ENCODE peak calls at places on chromosome 7, in four cellular contexts. M is amniotic stem cell, O is mesothelial cell of epicardium, U is DMS153. A is an unnamed sample.

GRCh38 chr7:87918740-87919139 is 15.3 kb upstream of the ADAM22 start:
- DNase-seq in O (no peak), M (no peak), U (no peak), A (no peak)

GRCh38 chr7:46839651-46840050 is 742.3 kb downstream of the TNS3 start:
- DNase-seq in M (no peak), U (no peak), O (no peak), A (no peak)

GRCh38 chr7:73994761-73995160 is 33.2 kb upstream of the ELN start:
- DNase-seq in U (no peak), O (no peak), M (no peak), A (no peak)

GRCh38 chr7:51227861-51228260 is 88.7 kb downstream of the COBL start:
- DNase-seq in M (no peak), O (no peak), U (no peak), A (no peak)

GRCh38 chr7:136123352-136123751 is 146.2 kb upstream of the MTPN start:
- DNase-seq in O (no peak), M (no peak), U (no peak), A (no peak)

GRCh38 chr7:69732203-69732602 is 133.9 kb downstream of the AUTS2 start:
- DNase-seq in M (no peak), O (no peak), U (peak), A (no peak)

GRCh38 chr7:48458701-48459509 is 287.6 kb downstream of the ABCA13 start:
- DNase-seq in M (no peak), U (no peak), O (no peak), A (no peak)

GRCh38 chr7:134084488-134085144 is 42.5 kb upstream of the LRGUK start:
- DNase-seq in U (no peak), O (no peak), M (no peak), A (no peak)

GRCh38 chr7:388961-389701 is 99.2 kb downstream of the FOXL3 start:
- DNase-seq in M (no peak), O (peak), U (no peak), A (no peak)

GRCh38 chr7:46059308-46060020 is 138.4 kb upstream of the IGFBP3 start:
- DNase-seq in M (no peak), U (no peak), O (no peak), A (peak)

GRCh38 chr7:40880581-40880980 is 745.8 kb downstream of the SUGCT start:
- DNase-seq in O (no peak), U (no peak), M (peak), A (no peak)

GRCh38 chr7:141073173-141073640 is 657 bp upstream of the TMEM178B start:
- DNase-seq in O (peak), U (no peak), M (no peak), A (peak)

GRCh38 chr7:9029671-9030070 is 596.3 kb downstream of the NXPH1 start:
- DNase-seq in M (no peak), O (no peak), U (peak), A (no peak)

GRCh38 chr7:24821045-24821853 is 64.0 kb upstream of the GSDME start:
- DNase-seq in O (no peak), U (peak), M (peak), A (peak)

GRCh38 chr7:141986923-141987322 is 8.8 kb upstream of the MGAM start:
- DNase-seq in M (no peak), O (no peak), U (no peak), A (no peak)

GRCh38 chr7:6487184-6487545 is 39.4 kb upstream of the DAGLB start:
- DNase-seq in U (no peak), M (no peak), O (no peak), A (no peak)

GRCh38 chr7:31500656-31501055 is 13.2 kb upstream of the ITPRID1 start:
- DNase-seq in U (no peak), M (no peak), O (no peak), A (no peak)

GRCh38 chr7:135845415-135846075 is 96.9 kb upstream of the FAM180A start:
- DNase-seq in O (no peak), U (no peak), M (no peak), A (no peak)

GRCh38 chr7:36115448-36116321 is 37.4 kb upstream of the EEPD1 start:
- DNase-seq in O (peak), U (no peak), M (peak), A (peak)

GRCh38 chr7:146773506-146773905 is 656.9 kb downstream of the CNTNAP2 start:
- DNase-seq in U (no peak), M (no peak), O (no peak), A (no peak)

GRCh38 chr7:32154797-32155196 is 84.6 kb upstream of the PDE1C start:
- DNase-seq in M (no peak), U (no peak), O (no peak), A (peak)

GRCh38 chr7:129635300-129636029 is 23.9 kb downstream of the NRF1 start:
- DNase-seq in U (peak), O (peak), M (peak), A (peak)

GRCh38 chr7:134928574-134928973 is 57.7 kb upstream of the AGBL3 start:
- DNase-seq in U (no peak), O (no peak), M (no peak), A (no peak)

GRCh38 chr7:106047818-106048490 is 64.2 kb downstream of the SYPL1 start:
- DNase-seq in O (no peak), M (no peak), U (no peak), A (no peak)

GRCh38 chr7:427506-428103 is 92.0 kb downstream of the PDGFA start:
- DNase-seq in M (no peak), U (no peak), O (no peak), A (no peak)

GRCh38 chr7:2624293-2624881 is 7.4 kb upstream of the TTYH3 start:
- DNase-seq in O (no peak), M (no peak), U (no peak), A (no peak)